ENCODE peak calls at places on chromosome 2, in five cellular contexts. Q is ELF-1; I is stimulated activated CD4-positive, alpha-beta T cell treated with anti-CD3 and anti-CD28 coated beads, Interleukin-4, amount 100 ng/mL, for 1 hour; G is fibroblast of gingiva; N is HEK293T. R is an unnamed sample.

GRCh38 chr2:188068093-188068492 is 223.6 kb upstream of the GULP1 start:
- DNase-seq in Q (no peak), I (no peak), G (no peak), N (no peak), R (no peak)

GRCh38 chr2:86213056-86213455 is 13.8 kb downstream of the MRPL35 start:
- DNase-seq in Q (no peak), I (no peak), G (no peak), N (no peak), R (no peak)

GRCh38 chr2:70995227-70995729 is 605 bp upstream of the TEX261 start:
- DNase-seq in Q (peak), I (peak), G (peak), N (peak), R (peak)

GRCh38 chr2:176380341-176380740 is 111.1 kb downstream of the MTX2 start:
- DNase-seq in Q (no peak), I (no peak), G (no peak), N (no peak), R (no peak)

GRCh38 chr2:231708773-231709635 is 679 bp downstream of the PTMA start:
- DNase-seq in Q (peak), I (peak), G (peak), N (no peak), R (peak)

GRCh38 chr2:139411236-139411635 is 631.0 kb upstream of the NXPH2 start:
- DNase-seq in Q (no peak), I (no peak), G (no peak), N (no peak), R (no peak)

GRCh38 chr2:240259201-240259923 is 118.9 kb upstream of the OTOS start:
- DNase-seq in Q (peak), I (no peak), G (no peak), N (no peak), R (no peak)

GRCh38 chr2:127590386-127591190 is 55.1 kb downstream of the MYO7B start:
- DNase-seq in Q (no peak), I (no peak), G (no peak), N (no peak), R (peak)

GRCh38 chr2:145961846-145962245 is 1441.9 kb upstream of the ZEB2 start:
- DNase-seq in Q (no peak), I (no peak), G (peak), N (no peak), R (no peak)

GRCh38 chr2:45237850-45238542 is 228.7 kb upstream of the SIX2 start:
- DNase-seq in Q (no peak), I (no peak), G (peak), N (no peak), R (no peak)

GRCh38 chr2:101655941-101656422 is 41.5 kb upstream of the MAP4K4 start:
- DNase-seq in Q (no peak), I (no peak), G (peak), N (no peak), R (peak)

GRCh38 chr2:125312342-125312741 is 1287.3 kb downstream of the CNTNAP5 start:
- DNase-seq in Q (no peak), I (no peak), G (no peak), N (no peak), R (no peak)

GRCh38 chr2:65392609-65393008 is 39.8 kb downstream of the SPRED2 start:
- DNase-seq in Q (no peak), I (no peak), G (no peak), N (no peak), R (no peak)

GRCh38 chr2:460861-461260 is 173.0 kb upstream of the ALKAL2 start:
- DNase-seq in Q (no peak), I (no peak), G (no peak), N (no peak), R (no peak)

GRCh38 chr2:26634636-26635230 is 6.4 kb downstream of the CIB4 start:
- DNase-seq in Q (no peak), I (no peak), G (no peak), N (no peak), R (peak)

GRCh38 chr2:127535422-127535901 is at the start of gene MYO7B:
- DNase-seq in Q (no peak), I (no peak), G (no peak), N (no peak), R (no peak)

GRCh38 chr2:64402876-64403275 is 51.1 kb upstream of the LGALSL start:
- DNase-seq in Q (no peak), I (no peak), G (no peak), N (no peak), R (no peak)

GRCh38 chr2:206218792-206219509 is 55.5 kb upstream of the ZDBF2 start:
- DNase-seq in Q (no peak), I (no peak), G (no peak), N (no peak), R (no peak)

GRCh38 chr2:132038179-132038882 is 123.4 kb downstream of the ANKRD30BL start:
- DNase-seq in Q (peak), I (no peak), G (no peak), N (peak), R (peak)

GRCh38 chr2:37969731-37970130 is 44.6 kb downstream of the RMDN2 start:
- DNase-seq in Q (no peak), I (no peak), G (no peak), N (no peak), R (no peak)

GRCh38 chr2:191544511-191545062 is 133.3 kb upstream of the NABP1 start:
- DNase-seq in Q (no peak), I (no peak), G (no peak), N (no peak), R (no peak)

GRCh38 chr2:103159018-103159417 is 397.2 kb downstream of the TMEM182 start:
- DNase-seq in Q (no peak), I (no peak), G (no peak), N (no peak), R (peak)

GRCh38 chr2:118294063-118294462 is 205.8 kb downstream of the INSIG2 start:
- DNase-seq in Q (no peak), I (no peak), G (no peak), N (no peak), R (no peak)

GRCh38 chr2:53768233-53768542 is 584 bp downstream of the CHAC2 start:
- DNase-seq in Q (no peak), I (no peak), G (peak), N (no peak), R (no peak)

GRCh38 chr2:177422271-177422670 is 29.7 kb downstream of the AGPS start:
- DNase-seq in Q (no peak), I (no peak), G (no peak), N (no peak), R (no peak)

GRCh38 chr2:24084386-24085375 is at the start of gene TP53I3:
- DNase-seq in Q (peak), I (peak), G (peak), N (peak), R (peak)

GRCh38 chr2:29583104-29583503 is 338.3 kb downstream of the ALK start:
- DNase-seq in Q (no peak), I (no peak), G (peak), N (no peak), R (no peak)

GRCh38 chr2:190186238-190186637 is 123.7 kb upstream of the MSTN start:
- DNase-seq in Q (no peak), I (no peak), G (peak), N (no peak), R (no peak)

GRCh38 chr2:142716463-142717242 is 160.8 kb upstream of the KYNU start:
- DNase-seq in Q (peak), I (no peak), G (peak), N (peak), R (peak)

GRCh38 chr2:44778221-44778654 is 163.3 kb upstream of the SIX3 start:
- DNase-seq in Q (peak), I (no peak), G (no peak), N (no peak), R (peak)

GRCh38 chr2:30763151-30763660 is 44.0 kb downstream of the CAPN13 start:
- DNase-seq in Q (no peak), I (no peak), G (no peak), N (no peak), R (no peak)

GRCh38 chr2:83578405-83578804 is 880.7 kb downstream of the SUCLG1 start:
- DNase-seq in Q (no peak), I (no peak), G (peak), N (no peak), R (no peak)

GRCh38 chr2:112259509-112260294 is 4.9 kb upstream of the ZC3H8 start:
- DNase-seq in Q (peak), I (peak), G (peak), N (peak), R (peak)

GRCh38 chr2:96353032-96353561 is 17.5 kb downstream of the NCAPH start:
- DNase-seq in Q (no peak), I (no peak), G (peak), N (no peak), R (no peak)

GRCh38 chr2:55223958-55224760 is 7.9 kb downstream of the CLHC1 start:
- DNase-seq in Q (peak), I (no peak), G (no peak), N (peak), R (peak)

GRCh38 chr2:227508001-227508400 is 36.0 kb downstream of the AGFG1 start:
- DNase-seq in Q (no peak), I (no peak), G (peak), N (no peak), R (no peak)